ENCODE peak calls at places on chromosome 2, in five cellular contexts. I, H, O, L and Q are unnamed samples.

GRCh38 chr2:210577263-210578071 is 21.1 kb downstream of the CPS1 start:
- DNase-seq in I (peak), H (peak), O (peak), L (peak), Q (peak)

GRCh38 chr2:120317180-120317533 is 28.8 kb upstream of the INHBB start:
- DNase-seq in I (no peak), H (no peak), O (no peak), L (no peak), Q (no peak)

GRCh38 chr2:10963155-10963554 is 51.4 kb downstream of the KCNF1 start:
- DNase-seq in I (no peak), H (no peak), O (no peak), L (peak), Q (no peak)

GRCh38 chr2:29606105-29606871 is 315.1 kb downstream of the ALK start:
- DNase-seq in I (peak), H (no peak), O (peak), L (peak), Q (peak)

GRCh38 chr2:150889141-150889540 is 372.5 kb downstream of the RBM43 start:
- DNase-seq in I (no peak), H (no peak), O (no peak), L (peak), Q (no peak)

GRCh38 chr2:166157578-166157977 is 29.8 kb upstream of the SCN1A start:
- DNase-seq in I (no peak), H (no peak), O (no peak), L (no peak), Q (no peak)

GRCh38 chr2:26169226-26169625 is 3.7 kb upstream of the GAREM2 start:
- DNase-seq in I (no peak), H (no peak), O (no peak), L (no peak), Q (no peak)

GRCh38 chr2:175439416-175439815 is 257.9 kb upstream of the ATP5MC3 start:
- DNase-seq in I (no peak), H (no peak), O (no peak), L (no peak), Q (no peak)

GRCh38 chr2:13193900-13194299 is 477.2 kb downstream of the TRIB2 start:
- DNase-seq in I (no peak), H (peak), O (peak), L (peak), Q (peak)

GRCh38 chr2:231672617-231673347 is 35.5 kb upstream of the PTMA start:
- DNase-seq in I (peak), H (peak), O (peak), L (peak), Q (no peak)

GRCh38 chr2:101463885-101464653 is 10.8 kb downstream of the RFX8 start:
- DNase-seq in I (no peak), H (no peak), O (no peak), L (peak), Q (peak)